ENCODE peak calls at places on chromosomes 1 and 21, in six cellular contexts. O is keratinocyte; Y is HEK293T; E is ecto neural progenitor cell; B is iPS-NIHi11; N is activated CD8-positive, alpha-beta memory T cell treated with anti-CD3 and anti-CD28 coated beads for 48 hours. W is an unnamed sample.

GRCh38 chr1:235917267-235917811 is 50.6 kb upstream of the LYST start:
- DNase-seq in B (no peak), E (no peak), O (peak; percentile 100), N (no peak), Y (no peak), W (no peak)

GRCh38 chr1:18922319-18922726 is 20.0 kb upstream of the ALDH4A1 start:
- DNase-seq in E (no peak), B (no peak), O (no peak), Y (peak; percentile 67), N (no peak), W (no peak)

GRCh38 chr1:226679853-226680516 is 59.1 kb downstream of the ITPKB start:
- DNase-seq in E (peak; percentile 96), O (peak; percentile 42), B (peak; percentile 92), Y (peak; percentile 67), N (no peak), W (peak; percentile 69)

GRCh38 chr1:61215676-61216289 is 133.4 kb downstream of the NFIA start:
- DNase-seq in E (no peak), Y (no peak), O (no peak), B (no peak), N (no peak), W (no peak)

GRCh38 chr1:184753608-184754478 is 815 bp downstream of the EDEM3 start:
- DNase-seq in Y (peak; percentile 60), E (no peak), N (no peak), O (no peak), B (peak; percentile 44), W (no peak)

GRCh38 chr1:62384276-62385005 is 52.4 kb upstream of the USP1 start:
- DNase-seq in E (no peak), Y (no peak), O (no peak), N (no peak), B (peak; percentile 43), W (no peak)

GRCh38 chr21:33412832-33413519 is 9.8 kb downstream of the IFNGR2 start:
- DNase-seq in O (no peak), N (no peak), E (no peak), B (no peak), Y (no peak), W (no peak)

GRCh38 chr1:53896673-53897229 is 2.8 kb downstream of the DIO1 start:
- DNase-seq in O (peak; percentile 48), N (no peak), B (no peak), E (no peak), Y (no peak), W (no peak)

GRCh38 chr1:226397011-226397926 is 10.6 kb downstream of the PARP1 start:
- DNase-seq in Y (no peak), B (no peak), N (no peak), E (no peak), O (no peak), W (no peak)

GRCh38 chr1:204520834-204521709 is 4.9 kb downstream of the MDM4 start:
- DNase-seq in N (no peak), O (no peak), Y (no peak), E (no peak), B (no peak), W (peak; percentile 40)

GRCh38 chr1:204345941-204346678 is 13.6 kb downstream of the PLEKHA6 start:
- DNase-seq in O (no peak), B (no peak), E (no peak), N (no peak), Y (no peak), W (no peak)

GRCh38 chr1:203273206-203273868 is 32.0 kb upstream of the BTG2 start:
- DNase-seq in E (peak; percentile 91), N (peak; percentile 93), O (peak; percentile 90), Y (peak; percentile 83), B (peak; percentile 76), W (peak; percentile 88)

GRCh38 chr1:45299981-45300668 is 26.6 kb upstream of the HPDL start:
- DNase-seq in Y (peak; percentile 68), B (peak; percentile 64), O (no peak), N (no peak), E (peak; percentile 65), W (no peak)

GRCh38 chr1:155166006-155166372 is 7.1 kb downstream of the KRTCAP2 start:
- DNase-seq in Y (peak; percentile 6), N (no peak), B (peak; percentile 18), O (no peak), E (peak; percentile 73), W (no peak)

GRCh38 chr1:161378014-161378413 is 10.3 kb upstream of the CFAP126 start:
- DNase-seq in O (no peak), Y (no peak), B (no peak), N (no peak), E (no peak), W (no peak)

W was measured in natural killer cell.